ENCODE peak calls at places on chromosomes 4 and X, in ten cellular contexts. S, H, X, Z, L, J, M, Q, P and Y are unnamed samples.

GRCh38 chrX:120514236-120514635 is 45.1 kb upstream of the LAMP2 start:
- DNase-seq in S (no peak), H (no peak), X (peak; percentile 38), Z (no peak), L (no peak), J (no peak), M (no peak), Q (no peak), P (peak; percentile 3), Y (no peak)

GRCh38 chrX:10109695-10110094 is 47.1 kb upstream of the CLCN4 start:
- DNase-seq in S (no peak), H (peak; percentile 41), X (no peak), Z (no peak), L (no peak), J (no peak), M (no peak), Q (no peak), P (no peak), Y (peak; percentile 44)

GRCh38 chr4:169823685-169824084 is 65.9 kb upstream of the HPF1 start:
- DNase-seq in S (no peak), H (no peak), X (peak; percentile 83), Z (no peak), L (peak; percentile 33), J (no peak), M (no peak), Q (no peak), P (peak; percentile 73), Y (no peak)

GRCh38 chr4:71732066-71732465 is 51.8 kb downstream of the GC start:
- DNase-seq in S (no peak), H (no peak), X (no peak), Z (no peak), L (no peak), J (no peak), M (no peak), Q (no peak), P (no peak), Y (no peak)

GRCh38 chr4:140095694-140096482 is 58.1 kb downstream of the MAML3 start:
- DNase-seq in S (no peak), H (peak; percentile 54), X (peak; percentile 92), Z (no peak), L (peak; percentile 69), J (peak; percentile 23), M (no peak), Q (peak; percentile 68), P (peak; percentile 95), Y (no peak)

GRCh38 chrX:33190016-33190415 is 21.3 kb downstream of the DMD start:
- DNase-seq in S (no peak), H (no peak), X (no peak), Z (no peak), L (no peak), J (no peak), M (no peak), Q (no peak), P (no peak), Y (no peak)

GRCh38 chrX:119763175-119763574 is 4.8 kb downstream of the SOWAHD start:
- DNase-seq in S (no peak), H (no peak), X (no peak), Z (no peak), L (peak; percentile 42), J (no peak), M (no peak), Q (no peak), P (peak; percentile 77), Y (no peak)

GRCh38 chr4:155543126-155543765 is 123.4 kb upstream of the GUCY1A1 start:
- DNase-seq in S (no peak), H (no peak), X (peak; percentile 64), Z (no peak), L (peak; percentile 52), J (no peak), M (no peak), Q (no peak), P (no peak), Y (no peak)

GRCh38 chr4:54100607-54101189 is 735 bp downstream of the GSX2 start:
- DNase-seq in S (no peak), H (no peak), X (no peak), Z (no peak), L (no peak), J (no peak), M (no peak), Q (peak; percentile 22), P (no peak), Y (no peak)